ENCODE peak calls at places on chromosome 1, in four cellular contexts. One of them, this sample, is unnamed.

GRCh38 chr1:243727503-243728191 is 122.4 kb downstream of the AKT3 start:
- ATAC-seq in HCT116: no peak
- ATAC-seq in CD8-positive, alpha-beta T cell: no peak
- ATAC-seq in heart left ventricle: peak; percentile 36
- ATAC-seq in this sample: no peak

GRCh38 chr1:228174482-228175315 is 9.1 kb downstream of the IBA57 start:
- ATAC-seq in HCT116: peak; percentile 85
- ATAC-seq in heart left ventricle: no peak
- ATAC-seq in CD8-positive, alpha-beta T cell: peak; percentile 69
- ATAC-seq in this sample: no peak

GRCh38 chr1:184425449-184426277 is 38.8 kb downstream of the C1orf21 start:
- ATAC-seq in CD8-positive, alpha-beta T cell: no peak
- ATAC-seq in heart left ventricle: no peak
- ATAC-seq in HCT116: no peak
- ATAC-seq in this sample: no peak

GRCh38 chr1:22607154-22607553 is 29.3 kb upstream of the C1QA start:
- ATAC-seq in CD8-positive, alpha-beta T cell: no peak
- ATAC-seq in HCT116: no peak
- ATAC-seq in heart left ventricle: no peak
- ATAC-seq in this sample: no peak

GRCh38 chr1:10507111-10507879 is 32.5 kb downstream of the PEX14 start:
- ATAC-seq in HCT116: peak; percentile 91
- ATAC-seq in CD8-positive, alpha-beta T cell: peak; percentile 59
- ATAC-seq in heart left ventricle: peak; percentile 90
- ATAC-seq in this sample: peak; percentile 85

GRCh38 chr1:48207131-48207530 is 15.4 kb upstream of the SLC5A9 start:
- ATAC-seq in heart left ventricle: peak; percentile 18
- ATAC-seq in HCT116: no peak
- ATAC-seq in CD8-positive, alpha-beta T cell: no peak
- ATAC-seq in this sample: no peak

GRCh38 chr1:39683591-39684312 is 7.5 kb downstream of the HPCAL4 start:
- ATAC-seq in CD8-positive, alpha-beta T cell: peak; percentile 80
- ATAC-seq in HCT116: no peak
- ATAC-seq in heart left ventricle: no peak
- ATAC-seq in this sample: no peak

GRCh38 chr1:119565131-119565772 is 58.2 kb downstream of the HSD3B1 start:
- ATAC-seq in CD8-positive, alpha-beta T cell: no peak
- ATAC-seq in heart left ventricle: peak; percentile 69
- ATAC-seq in HCT116: peak; percentile 75
- ATAC-seq in this sample: no peak

GRCh38 chr1:212034516-212035122 is 738 bp downstream of the INTS7 start:
- ATAC-seq in CD8-positive, alpha-beta T cell: no peak
- ATAC-seq in HCT116: peak; percentile 18
- ATAC-seq in heart left ventricle: peak; percentile 15
- ATAC-seq in this sample: peak; percentile 13

GRCh38 chr1:54358503-54359168 is 47.6 kb downstream of the SSBP3 start:
- ATAC-seq in HCT116: no peak
- ATAC-seq in heart left ventricle: peak; percentile 84
- ATAC-seq in CD8-positive, alpha-beta T cell: no peak
- ATAC-seq in this sample: no peak

GRCh38 chr1:232222614-232223013 is 407.3 kb downstream of the SIPA1L2 start:
- ATAC-seq in HCT116: no peak
- ATAC-seq in heart left ventricle: no peak
- ATAC-seq in CD8-positive, alpha-beta T cell: no peak
- ATAC-seq in this sample: no peak

GRCh38 chr1:56754713-56755505 is 64.3 kb downstream of the FYB2 start:
- ATAC-seq in heart left ventricle: no peak
- ATAC-seq in CD8-positive, alpha-beta T cell: no peak
- ATAC-seq in HCT116: no peak
- ATAC-seq in this sample: no peak

DNA sequence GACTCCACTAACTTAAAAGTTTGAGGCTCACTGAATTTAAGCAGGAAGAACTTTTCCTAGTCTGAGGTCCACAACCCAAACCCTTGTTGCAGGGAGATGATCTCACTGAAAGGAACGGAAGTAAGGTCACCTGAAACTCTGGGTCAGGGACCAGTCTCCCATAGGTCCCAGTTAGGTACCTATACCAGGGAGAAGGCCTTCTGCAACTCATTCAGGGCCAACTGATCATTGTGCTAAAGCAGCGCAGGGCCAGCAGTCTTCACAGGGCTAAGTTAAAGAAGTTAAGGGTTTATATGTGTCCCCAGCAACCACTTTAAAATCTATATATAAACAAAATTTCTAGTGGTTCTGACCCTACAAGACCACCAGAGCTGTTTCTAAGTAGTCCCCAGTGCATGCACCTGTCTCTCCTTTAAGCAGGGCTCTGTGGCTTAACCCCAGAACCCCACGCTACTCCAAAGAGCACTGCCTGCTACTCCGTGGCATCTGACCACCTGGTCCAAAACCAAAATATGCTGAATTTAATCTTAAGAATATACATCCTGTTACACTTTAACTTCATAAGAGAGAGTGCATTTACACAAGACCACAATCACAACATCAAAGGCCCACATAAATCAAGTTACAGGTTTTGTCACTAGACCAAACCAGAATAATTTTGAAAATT is 2.8 kb downstream of the SRSF10 start:
- ATAC-seq in HCT116: no peak
- ATAC-seq in CD8-positive, alpha-beta T cell: no peak
- ATAC-seq in heart left ventricle: no peak
- ATAC-seq in this sample: no peak
- H3K4me1 ChIP-seq in HCT116: peaks cover 15% of the 10 kb centered on the region
- H3K4me1 ChIP-seq in CD8-positive, alpha-beta T cell: peaks cover 41% of the 10 kb centered on the region
- H3K4me1 ChIP-seq in heart left ventricle: peaks cover 26% of the 10 kb centered on the region
- H3K4me1 ChIP-seq in this sample: peaks cover 12% of the 10 kb centered on the region

GRCh38 chr1:82979593-82980230 is 1019.2 kb downstream of the TTLL7 start:
- ATAC-seq in HCT116: no peak
- ATAC-seq in CD8-positive, alpha-beta T cell: no peak
- ATAC-seq in heart left ventricle: no peak
- ATAC-seq in this sample: no peak
- H3K4me3 ChIP-seq in HCT116: no peak overlapping the region
- H3K4me3 ChIP-seq in CD8-positive, alpha-beta T cell: no peak overlapping the region
- H3K4me3 ChIP-seq in heart left ventricle: no peak overlapping the region
- H3K4me3 ChIP-seq in this sample: no peak overlapping the region

DNA sequence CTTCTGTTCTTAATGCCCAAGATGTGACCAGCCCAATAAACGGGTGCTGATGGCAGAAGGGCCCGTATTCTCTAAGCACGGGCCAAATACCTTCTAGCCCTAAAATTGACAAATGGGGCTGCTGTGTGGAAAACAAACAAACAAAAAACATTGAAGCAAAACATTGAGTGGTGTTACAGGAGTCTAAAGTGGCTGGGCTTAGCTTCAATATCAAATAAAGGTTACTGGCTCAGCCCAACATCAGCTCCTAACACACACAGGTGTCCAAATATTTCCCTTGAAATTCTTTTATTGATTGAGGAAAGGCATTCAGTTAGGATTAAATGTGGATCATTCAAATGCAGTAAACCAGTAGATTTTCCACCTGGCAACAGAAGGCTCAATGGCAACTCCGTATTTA is 13.3 kb upstream of the TTF2 start:
- ATAC-seq in HCT116: no peak
- ATAC-seq in heart left ventricle: no peak
- ATAC-seq in CD8-positive, alpha-beta T cell: no peak
- ATAC-seq in this sample: no peak
- H3K4me1 ChIP-seq in HCT116: no peaks in the 10 kb centered on the region
- H3K4me1 ChIP-seq in heart left ventricle: no peaks in the 10 kb centered on the region
- H3K4me1 ChIP-seq in CD8-positive, alpha-beta T cell: peaks cover 42% of the 10 kb centered on the region
- H3K4me1 ChIP-seq in this sample: no peaks in the 10 kb centered on the region

GRCh38 chr1:105909811-105910210 is 1146.7 kb upstream of the PRMT6 start:
- ATAC-seq in HCT116: no peak
- ATAC-seq in heart left ventricle: no peak
- ATAC-seq in CD8-positive, alpha-beta T cell: no peak
- ATAC-seq in this sample: no peak

DNA sequence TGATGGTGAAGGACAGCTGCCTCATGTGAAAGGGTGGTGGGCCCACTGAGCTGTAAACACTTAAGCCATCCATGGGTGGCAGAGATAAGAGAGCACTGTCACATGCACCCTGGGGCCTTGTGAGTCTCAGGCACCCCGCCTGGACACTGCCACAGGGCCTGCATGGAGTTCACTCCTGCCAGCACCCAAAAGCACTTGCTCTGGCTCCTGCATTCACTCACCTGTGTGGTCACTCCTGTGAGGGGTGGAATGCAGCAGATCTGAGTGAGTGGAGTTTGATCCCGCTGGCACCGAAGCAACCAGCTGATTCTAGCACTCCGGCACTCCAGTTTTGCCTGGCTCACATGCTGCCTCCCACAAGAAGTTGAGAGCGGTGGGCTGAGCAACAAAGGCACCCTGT is 1142.1 kb upstream of the PRMT6 start:
- ATAC-seq in heart left ventricle: no peak
- ATAC-seq in HCT116: no peak
- ATAC-seq in CD8-positive, alpha-beta T cell: no peak
- ATAC-seq in this sample: no peak
- H3K4me3 ChIP-seq in heart left ventricle: no peak overlapping the region
- H3K4me3 ChIP-seq in HCT116: no peak overlapping the region
- H3K4me3 ChIP-seq in CD8-positive, alpha-beta T cell: no peak overlapping the region
- H3K4me3 ChIP-seq in this sample: no peak overlapping the region